ENCODE peak calls at places on chromosome 1, in nine cellular contexts. One of them, this sample, is unnamed.

GRCh38 chr1:204302769-204303168 is 57.0 kb downstream of the PLEKHA6 start:
- DNase-seq in progenitor cell of endocrine pancreas: no peak
- DNase-seq in H9: no peak
- DNase-seq in H1: no peak
- DNase-seq in fibroblast of mammary gland: no peak
- DNase-seq in fibroblast of lung: no peak
- DNase-seq in upper lobe of right lung: no peak
- DNase-seq in esophagus squamous epithelium: no peak
- DNase-seq in cardiac muscle cell: no peak
- DNase-seq in this sample: no peak

GRCh38 chr1:8097077-8097799 is 71.1 kb upstream of the ERRFI1 start:
- DNase-seq in progenitor cell of endocrine pancreas: no peak
- DNase-seq in H9: no peak
- DNase-seq in H1: no peak
- DNase-seq in fibroblast of mammary gland: peak
- DNase-seq in fibroblast of lung: peak
- DNase-seq in upper lobe of right lung: no peak
- DNase-seq in esophagus squamous epithelium: no peak
- DNase-seq in cardiac muscle cell: peak
- DNase-seq in this sample: no peak

GRCh38 chr1:10625554-10625953 is 150.8 kb downstream of the PEX14 start:
- DNase-seq in progenitor cell of endocrine pancreas: no peak
- DNase-seq in H9: peak
- DNase-seq in H1: no peak
- DNase-seq in fibroblast of mammary gland: no peak
- DNase-seq in fibroblast of lung: no peak
- DNase-seq in upper lobe of right lung: peak
- DNase-seq in esophagus squamous epithelium: no peak
- DNase-seq in cardiac muscle cell: no peak
- DNase-seq in this sample: no peak

GRCh38 chr1:31572323-31573104 is 3.8 kb upstream of the TINAGL1 start:
- DNase-seq in progenitor cell of endocrine pancreas: no peak
- DNase-seq in H9: no peak
- DNase-seq in H1: peak
- DNase-seq in fibroblast of mammary gland: peak
- DNase-seq in fibroblast of lung: no peak
- DNase-seq in upper lobe of right lung: peak
- DNase-seq in esophagus squamous epithelium: no peak
- DNase-seq in cardiac muscle cell: peak
- DNase-seq in this sample: no peak

GRCh38 chr1:44025816-44026215 is 5.4 kb downstream of the SLC6A9 start:
- DNase-seq in progenitor cell of endocrine pancreas: no peak
- DNase-seq in H9: peak
- DNase-seq in H1: no peak
- DNase-seq in fibroblast of mammary gland: no peak
- DNase-seq in fibroblast of lung: no peak
- DNase-seq in upper lobe of right lung: no peak
- DNase-seq in esophagus squamous epithelium: no peak
- DNase-seq in cardiac muscle cell: no peak
- DNase-seq in this sample: no peak

GRCh38 chr1:8158995-8159394 is 132.9 kb upstream of the ERRFI1 start:
- DNase-seq in progenitor cell of endocrine pancreas: no peak
- DNase-seq in H9: no peak
- DNase-seq in H1: no peak
- DNase-seq in fibroblast of mammary gland: no peak
- DNase-seq in fibroblast of lung: no peak
- DNase-seq in upper lobe of right lung: no peak
- DNase-seq in esophagus squamous epithelium: no peak
- DNase-seq in cardiac muscle cell: no peak
- DNase-seq in this sample: no peak

GRCh38 chr1:152141971-152142584 is 16.9 kb downstream of the RPTN start:
- DNase-seq in progenitor cell of endocrine pancreas: no peak
- DNase-seq in H9: peak
- DNase-seq in H1: peak
- DNase-seq in fibroblast of mammary gland: peak
- DNase-seq in fibroblast of lung: peak
- DNase-seq in upper lobe of right lung: no peak
- DNase-seq in esophagus squamous epithelium: no peak
- DNase-seq in cardiac muscle cell: peak
- DNase-seq in this sample: no peak

GRCh38 chr1:231335663-231336602 is 1.7 kb downstream of the EXOC8 start:
- DNase-seq in progenitor cell of endocrine pancreas: no peak
- DNase-seq in H9: no peak
- DNase-seq in H1: no peak
- DNase-seq in fibroblast of mammary gland: no peak
- DNase-seq in fibroblast of lung: no peak
- DNase-seq in upper lobe of right lung: no peak
- DNase-seq in esophagus squamous epithelium: no peak
- DNase-seq in cardiac muscle cell: peak
- DNase-seq in this sample: no peak

GRCh38 chr1:211527006-211527405 is 35.0 kb upstream of the RD3 start:
- DNase-seq in progenitor cell of endocrine pancreas: no peak
- DNase-seq in H9: no peak
- DNase-seq in H1: no peak
- DNase-seq in fibroblast of mammary gland: no peak
- DNase-seq in fibroblast of lung: no peak
- DNase-seq in upper lobe of right lung: no peak
- DNase-seq in esophagus squamous epithelium: no peak
- DNase-seq in cardiac muscle cell: no peak
- DNase-seq in this sample: no peak

GRCh38 chr1:113325039-113325438 is 65.3 kb upstream of the MAGI3 start:
- DNase-seq in progenitor cell of endocrine pancreas: no peak
- DNase-seq in H9: no peak
- DNase-seq in H1: no peak
- DNase-seq in fibroblast of mammary gland: peak
- DNase-seq in fibroblast of lung: peak
- DNase-seq in upper lobe of right lung: no peak
- DNase-seq in esophagus squamous epithelium: no peak
- DNase-seq in cardiac muscle cell: peak
- DNase-seq in this sample: no peak

DNA sequence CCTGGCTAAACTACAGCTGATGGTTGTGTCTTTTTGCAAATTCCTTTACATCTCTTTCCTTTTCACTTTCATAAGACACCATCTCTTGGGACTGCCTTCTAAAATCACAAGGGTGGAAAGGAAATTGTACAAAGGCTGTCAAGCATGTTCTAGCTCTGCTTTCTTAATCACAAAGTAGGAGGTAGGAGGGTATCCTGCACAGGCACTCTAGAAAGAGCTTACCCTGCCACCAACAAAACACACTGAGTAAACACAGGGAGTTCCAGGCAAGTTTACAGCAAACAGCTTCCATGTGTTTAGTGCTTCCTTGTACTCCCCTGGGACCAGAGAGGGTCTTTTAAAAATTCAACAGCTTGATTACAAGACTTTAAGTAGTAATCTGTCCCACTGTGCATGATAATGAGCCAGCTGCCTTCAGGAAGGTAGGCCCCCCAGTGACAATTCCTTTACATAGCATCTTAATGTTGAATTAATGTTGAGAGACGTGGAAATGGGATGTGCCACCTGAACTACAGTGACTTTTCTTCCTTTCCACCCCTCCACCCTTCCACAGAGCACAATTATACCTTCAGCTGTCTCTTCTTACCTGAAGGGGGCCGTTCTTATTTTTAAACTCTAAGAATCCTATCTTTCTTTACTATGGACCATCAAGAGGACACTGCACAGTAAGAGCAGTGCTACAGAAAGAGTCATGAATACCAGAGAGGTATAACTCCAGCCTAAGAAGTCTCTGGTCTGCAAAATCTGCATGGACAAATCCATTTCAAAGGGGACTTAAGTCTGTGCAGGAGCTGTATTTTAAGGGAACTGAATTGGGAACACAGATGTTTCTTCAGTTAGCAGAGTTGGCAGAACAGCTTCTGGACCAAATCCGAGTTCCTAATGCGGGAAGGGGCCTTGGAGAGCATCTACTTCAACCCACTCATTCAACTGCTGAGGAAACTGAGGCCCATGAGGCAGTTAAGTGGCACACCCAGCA is 2.2 kb downstream of the PLPP3 start:
- DNase-seq in progenitor cell of endocrine pancreas: no peak
- DNase-seq in H9: peak
- DNase-seq in H1: no peak
- DNase-seq in fibroblast of mammary gland: peak
- DNase-seq in fibroblast of lung: peak
- DNase-seq in upper lobe of right lung: no peak
- DNase-seq in esophagus squamous epithelium: no peak
- DNase-seq in cardiac muscle cell: peak
- DNase-seq in this sample: no peak
- TF ChIP-seq CTCF in progenitor cell of endocrine pancreas: peak
- TF ChIP-seq CTCF in H9: peak
- TF ChIP-seq CTCF in H1: peak
- TF ChIP-seq CTCF in fibroblast of mammary gland: peak
- TF ChIP-seq CTCF in fibroblast of lung: peak
- TF ChIP-seq CTCF in upper lobe of right lung: peak
- TF ChIP-seq CTCF in esophagus squamous epithelium: no peak
- TF ChIP-seq CTCF in cardiac muscle cell: peak
- TF ChIP-seq CTCF in this sample: peak

DNA sequence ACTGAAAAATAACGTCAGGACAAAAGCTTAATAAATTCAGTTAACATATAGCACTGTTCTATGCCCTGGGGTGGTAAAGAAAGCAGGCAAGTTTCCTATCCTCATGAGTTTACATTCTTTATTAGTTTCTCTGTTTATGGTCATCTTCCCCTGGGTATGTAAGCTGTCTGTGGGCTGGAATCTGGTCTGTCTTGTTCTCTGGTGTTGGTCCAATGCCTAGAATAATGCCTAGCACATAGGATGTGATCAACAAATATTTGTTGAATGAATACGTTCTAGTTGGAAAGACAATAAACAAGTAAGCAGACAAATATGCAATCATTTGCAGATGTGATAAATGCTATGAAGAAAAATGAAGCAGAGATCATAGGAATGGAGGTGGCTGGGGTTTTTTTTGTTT is 7.2 kb upstream of the IGSF3 start:
- DNase-seq in progenitor cell of endocrine pancreas: no peak
- DNase-seq in H9: no peak
- DNase-seq in H1: no peak
- DNase-seq in fibroblast of mammary gland: peak
- DNase-seq in fibroblast of lung: no peak
- DNase-seq in upper lobe of right lung: no peak
- DNase-seq in esophagus squamous epithelium: no peak
- DNase-seq in cardiac muscle cell: no peak
- DNase-seq in this sample: no peak
- TF ChIP-seq CTCF in progenitor cell of endocrine pancreas: no peak
- TF ChIP-seq CTCF in H9: no peak
- TF ChIP-seq CTCF in H1: no peak
- TF ChIP-seq CTCF in fibroblast of mammary gland: no peak
- TF ChIP-seq CTCF in fibroblast of lung: no peak
- TF ChIP-seq CTCF in upper lobe of right lung: no peak
- TF ChIP-seq CTCF in esophagus squamous epithelium: no peak
- TF ChIP-seq CTCF in cardiac muscle cell: no peak
- TF ChIP-seq CTCF in this sample: no peak

GRCh38 chr1:153976819-153977249 is 640 bp downstream of the JTB start:
- DNase-seq in progenitor cell of endocrine pancreas: no peak
- DNase-seq in H9: no peak
- DNase-seq in H1: no peak
- DNase-seq in fibroblast of mammary gland: no peak
- DNase-seq in fibroblast of lung: no peak
- DNase-seq in upper lobe of right lung: no peak
- DNase-seq in esophagus squamous epithelium: no peak
- DNase-seq in cardiac muscle cell: no peak
- DNase-seq in this sample: no peak
- TF ChIP-seq CTCF in progenitor cell of endocrine pancreas: no peak
- TF ChIP-seq CTCF in H9: no peak
- TF ChIP-seq CTCF in H1: no peak
- TF ChIP-seq CTCF in fibroblast of mammary gland: no peak
- TF ChIP-seq CTCF in fibroblast of lung: no peak
- TF ChIP-seq CTCF in upper lobe of right lung: no peak
- TF ChIP-seq CTCF in esophagus squamous epithelium: no peak
- TF ChIP-seq CTCF in cardiac muscle cell: no peak
- TF ChIP-seq CTCF in this sample: no peak

DNA sequence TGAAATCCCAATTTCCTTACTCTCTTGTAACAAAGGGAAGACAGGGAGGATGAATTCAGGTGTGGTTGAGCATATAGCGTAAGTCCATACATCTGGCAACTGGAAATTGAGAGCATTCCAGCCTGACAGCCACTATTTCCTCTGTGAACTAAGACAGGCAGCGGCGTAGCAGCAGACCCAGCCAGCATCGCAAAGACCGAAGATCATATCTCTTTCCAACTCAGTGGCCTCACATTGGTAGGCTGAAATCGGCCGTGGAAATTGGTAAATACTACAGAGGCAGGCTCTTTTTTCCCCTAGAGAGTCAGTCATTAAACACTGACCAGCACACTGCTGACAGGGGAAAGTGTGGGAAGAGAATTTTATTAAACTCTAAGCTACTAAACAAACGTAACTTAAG is 43.4 kb downstream of the TARBP1 start:
- DNase-seq in progenitor cell of endocrine pancreas: no peak
- DNase-seq in H9: no peak
- DNase-seq in H1: no peak
- DNase-seq in fibroblast of mammary gland: no peak
- DNase-seq in fibroblast of lung: no peak
- DNase-seq in upper lobe of right lung: no peak
- DNase-seq in esophagus squamous epithelium: no peak
- DNase-seq in cardiac muscle cell: peak
- DNase-seq in this sample: no peak
- TF ChIP-seq CTCF in progenitor cell of endocrine pancreas: no peak
- TF ChIP-seq CTCF in H9: no peak
- TF ChIP-seq CTCF in H1: no peak
- TF ChIP-seq CTCF in fibroblast of mammary gland: no peak
- TF ChIP-seq CTCF in fibroblast of lung: no peak
- TF ChIP-seq CTCF in upper lobe of right lung: no peak
- TF ChIP-seq CTCF in esophagus squamous epithelium: no peak
- TF ChIP-seq CTCF in cardiac muscle cell: no peak
- TF ChIP-seq CTCF in this sample: no peak

GRCh38 chr1:59107916-59108315 is 189.0 kb upstream of the FGGY start:
- DNase-seq in progenitor cell of endocrine pancreas: no peak
- DNase-seq in H9: no peak
- DNase-seq in H1: no peak
- DNase-seq in fibroblast of mammary gland: no peak
- DNase-seq in fibroblast of lung: no peak
- DNase-seq in upper lobe of right lung: no peak
- DNase-seq in esophagus squamous epithelium: no peak
- DNase-seq in cardiac muscle cell: no peak
- DNase-seq in this sample: no peak
- TF ChIP-seq CTCF in progenitor cell of endocrine pancreas: no peak
- TF ChIP-seq CTCF in H9: no peak
- TF ChIP-seq CTCF in H1: peak
- TF ChIP-seq CTCF in fibroblast of mammary gland: no peak
- TF ChIP-seq CTCF in fibroblast of lung: no peak
- TF ChIP-seq CTCF in upper lobe of right lung: no peak
- TF ChIP-seq CTCF in esophagus squamous epithelium: no peak
- TF ChIP-seq CTCF in cardiac muscle cell: no peak
- TF ChIP-seq CTCF in this sample: no peak

GRCh38 chr1:38835230-38835827 is 24.2 kb downstream of the RRAGC start:
- DNase-seq in progenitor cell of endocrine pancreas: no peak
- DNase-seq in H9: peak
- DNase-seq in H1: no peak
- DNase-seq in fibroblast of mammary gland: peak
- DNase-seq in fibroblast of lung: peak
- DNase-seq in upper lobe of right lung: no peak
- DNase-seq in esophagus squamous epithelium: no peak
- DNase-seq in cardiac muscle cell: peak
- DNase-seq in this sample: no peak
- TF ChIP-seq CTCF in progenitor cell of endocrine pancreas: peak
- TF ChIP-seq CTCF in H9: peak
- TF ChIP-seq CTCF in H1: peak
- TF ChIP-seq CTCF in fibroblast of mammary gland: peak
- TF ChIP-seq CTCF in fibroblast of lung: peak
- TF ChIP-seq CTCF in upper lobe of right lung: peak
- TF ChIP-seq CTCF in esophagus squamous epithelium: peak
- TF ChIP-seq CTCF in cardiac muscle cell: peak
- TF ChIP-seq CTCF in this sample: peak